ENCODE peak calls at places on chromosomes 3 and 15, in six cellular contexts. One of them, this sample, is unnamed.

GRCh38 chr15:74893627-74894026 is 3.8 kb downstream of the MPI start:
- DNase-seq in H9: no peak
- DNase-seq in IMR-90: no peak
- DNase-seq in neuronal stem cell: no peak
- DNase-seq in H1: no peak
- DNase-seq in trophoblast cell: no peak
- DNase-seq in this sample: no peak

GRCh38 chr3:55482496-55483195 is 4.5 kb downstream of the WNT5A start:
- DNase-seq in H9: peak
- DNase-seq in IMR-90: peak
- DNase-seq in neuronal stem cell: peak
- DNase-seq in H1: no peak
- DNase-seq in trophoblast cell: no peak
- DNase-seq in this sample: peak

GRCh38 chr3:194225988-194226663 is 90.2 kb downstream of the HES1 start:
- DNase-seq in H9: no peak
- DNase-seq in IMR-90: no peak
- DNase-seq in neuronal stem cell: no peak
- DNase-seq in H1: no peak
- DNase-seq in trophoblast cell: peak
- DNase-seq in this sample: no peak

GRCh38 chr3:129975332-129976090 is 991 bp downstream of the TRH start:
- DNase-seq in H9: peak
- DNase-seq in IMR-90: no peak
- DNase-seq in neuronal stem cell: no peak
- DNase-seq in H1: no peak
- DNase-seq in trophoblast cell: no peak
- DNase-seq in this sample: no peak

GRCh38 chr3:11021611-11022011 is 29.1 kb downstream of the SLC6A1 start:
- DNase-seq in H9: peak
- DNase-seq in IMR-90: no peak
- DNase-seq in neuronal stem cell: no peak
- DNase-seq in H1: no peak
- DNase-seq in trophoblast cell: no peak
- DNase-seq in this sample: no peak

GRCh38 chr3:189766416-189766815 is 135.2 kb downstream of the TP63 start:
- DNase-seq in H9: no peak
- DNase-seq in IMR-90: peak
- DNase-seq in neuronal stem cell: no peak
- DNase-seq in H1: no peak
- DNase-seq in trophoblast cell: peak
- DNase-seq in this sample: peak

GRCh38 chr3:50862221-50862620 is 187.5 kb downstream of the DOCK3 start:
- DNase-seq in H9: peak
- DNase-seq in IMR-90: no peak
- DNase-seq in neuronal stem cell: no peak
- DNase-seq in H1: peak
- DNase-seq in trophoblast cell: no peak
- DNase-seq in this sample: no peak

GRCh38 chr3:48125026-48125704 is 63.1 kb downstream of the CDC25A start:
- DNase-seq in H9: peak
- DNase-seq in IMR-90: peak
- DNase-seq in neuronal stem cell: no peak
- DNase-seq in H1: peak
- DNase-seq in trophoblast cell: peak
- DNase-seq in this sample: no peak

GRCh38 chr15:34013746-34014145 is 25.3 kb downstream of the AVEN start:
- DNase-seq in H9: no peak
- DNase-seq in IMR-90: no peak
- DNase-seq in neuronal stem cell: no peak
- DNase-seq in H1: no peak
- DNase-seq in trophoblast cell: no peak
- DNase-seq in this sample: no peak

GRCh38 chr3:66338927-66339326 is 118.1 kb downstream of the SLC25A26 start:
- DNase-seq in H9: no peak
- DNase-seq in IMR-90: peak
- DNase-seq in neuronal stem cell: no peak
- DNase-seq in H1: no peak
- DNase-seq in trophoblast cell: peak
- DNase-seq in this sample: no peak

GRCh38 chr15:29736012-29736744 is 86.1 kb downstream of the TJP1 start:
- DNase-seq in H9: no peak
- DNase-seq in IMR-90: no peak
- DNase-seq in neuronal stem cell: no peak
- DNase-seq in H1: no peak
- DNase-seq in trophoblast cell: no peak
- DNase-seq in this sample: peak

GRCh38 chr15:94582368-94582767 is 351.0 kb downstream of the MCTP2 start:
- DNase-seq in H9: peak
- DNase-seq in IMR-90: no peak
- DNase-seq in neuronal stem cell: peak
- DNase-seq in H1: peak
- DNase-seq in trophoblast cell: peak
- DNase-seq in this sample: peak

GRCh38 chr3:115388166-115388565 is 235.1 kb upstream of the GAP43 start:
- DNase-seq in H9: no peak
- DNase-seq in IMR-90: peak
- DNase-seq in neuronal stem cell: no peak
- DNase-seq in H1: no peak
- DNase-seq in trophoblast cell: no peak
- DNase-seq in this sample: peak

GRCh38 chr3:57838627-57839026 is 82.5 kb downstream of the SLMAP start:
- DNase-seq in H9: no peak
- DNase-seq in IMR-90: no peak
- DNase-seq in neuronal stem cell: no peak
- DNase-seq in H1: no peak
- DNase-seq in trophoblast cell: no peak
- DNase-seq in this sample: no peak

GRCh38 chr3:54065140-54065539 is 57.2 kb upstream of the CACNA2D3 start:
- DNase-seq in H9: no peak
- DNase-seq in IMR-90: no peak
- DNase-seq in neuronal stem cell: no peak
- DNase-seq in H1: no peak
- DNase-seq in trophoblast cell: no peak
- DNase-seq in this sample: no peak

GRCh38 chr15:92074646-92075045 is 221.1 kb downstream of the SLCO3A1 start:
- DNase-seq in H9: no peak
- DNase-seq in IMR-90: peak
- DNase-seq in neuronal stem cell: no peak
- DNase-seq in H1: no peak
- DNase-seq in trophoblast cell: peak
- DNase-seq in this sample: no peak

GRCh38 chr3:160801386-160802118 is 45.5 kb downstream of the PPM1L start:
- DNase-seq in H9: no peak
- DNase-seq in IMR-90: peak
- DNase-seq in neuronal stem cell: no peak
- DNase-seq in H1: no peak
- DNase-seq in trophoblast cell: peak
- DNase-seq in this sample: peak

GRCh38 chr15:51368751-51369450 is 27.4 kb downstream of the GLDN start:
- DNase-seq in H9: no peak
- DNase-seq in IMR-90: peak
- DNase-seq in neuronal stem cell: no peak
- DNase-seq in H1: no peak
- DNase-seq in trophoblast cell: no peak
- DNase-seq in this sample: peak

GRCh38 chr3:50890688-50891344 is 216.1 kb downstream of the DOCK3 start:
- DNase-seq in H9: no peak
- DNase-seq in IMR-90: no peak
- DNase-seq in neuronal stem cell: no peak
- DNase-seq in H1: no peak
- DNase-seq in trophoblast cell: no peak
- DNase-seq in this sample: no peak

GRCh38 chr3:49273825-49274532 is 3.1 kb downstream of the C3orf62 start:
- DNase-seq in H9: no peak
- DNase-seq in IMR-90: no peak
- DNase-seq in neuronal stem cell: no peak
- DNase-seq in H1: no peak
- DNase-seq in trophoblast cell: no peak
- DNase-seq in this sample: no peak

GRCh38 chr15:55916666-55917409 is 76.6 kb downstream of the NEDD4 start:
- DNase-seq in H9: no peak
- DNase-seq in IMR-90: peak
- DNase-seq in neuronal stem cell: no peak
- DNase-seq in H1: no peak
- DNase-seq in trophoblast cell: no peak
- DNase-seq in this sample: peak

DNA sequence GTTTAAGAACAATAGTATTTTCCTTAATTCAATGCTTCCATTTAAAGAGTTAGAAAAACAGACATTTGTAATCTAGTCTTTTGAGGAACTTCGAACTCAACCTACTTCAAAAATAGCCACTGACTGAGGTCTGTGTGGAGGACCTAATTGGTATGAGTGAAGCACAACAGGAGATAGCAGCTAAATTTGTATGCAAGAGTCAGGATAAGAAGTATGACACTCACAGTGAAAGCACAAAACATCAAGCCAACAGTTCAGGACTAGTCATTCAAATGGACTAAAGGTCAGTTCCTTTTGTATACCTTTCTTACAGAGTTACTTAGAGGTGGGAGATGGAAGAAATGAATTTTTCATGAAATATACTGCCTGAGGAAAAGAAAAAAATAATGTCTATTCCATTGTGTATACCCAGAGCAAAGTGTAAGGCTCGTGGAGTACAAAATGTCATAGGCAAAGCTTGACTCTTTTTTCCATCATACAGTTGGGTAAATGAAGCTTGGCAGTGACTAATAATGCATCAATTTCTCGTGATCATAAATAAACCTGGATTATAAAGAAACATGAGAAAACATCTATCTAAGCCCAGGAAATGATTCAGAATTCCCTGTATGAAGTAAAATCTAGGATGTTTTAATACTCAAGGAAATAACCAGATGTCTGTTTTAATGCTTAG is 1005.2 kb upstream of the CADM2 start:
- DNase-seq in H9: no peak
- DNase-seq in IMR-90: no peak
- DNase-seq in neuronal stem cell: no peak
- DNase-seq in H1: no peak
- DNase-seq in trophoblast cell: no peak
- DNase-seq in this sample: no peak
- H3K27ac ChIP-seq in H9: no peak
- H3K27ac ChIP-seq in IMR-90: no peak
- H3K27ac ChIP-seq in neuronal stem cell: no peak
- H3K27ac ChIP-seq in H1: no peak
- H3K27ac ChIP-seq in trophoblast cell: no peak
- H3K27ac ChIP-seq in this sample: no peak

DNA sequence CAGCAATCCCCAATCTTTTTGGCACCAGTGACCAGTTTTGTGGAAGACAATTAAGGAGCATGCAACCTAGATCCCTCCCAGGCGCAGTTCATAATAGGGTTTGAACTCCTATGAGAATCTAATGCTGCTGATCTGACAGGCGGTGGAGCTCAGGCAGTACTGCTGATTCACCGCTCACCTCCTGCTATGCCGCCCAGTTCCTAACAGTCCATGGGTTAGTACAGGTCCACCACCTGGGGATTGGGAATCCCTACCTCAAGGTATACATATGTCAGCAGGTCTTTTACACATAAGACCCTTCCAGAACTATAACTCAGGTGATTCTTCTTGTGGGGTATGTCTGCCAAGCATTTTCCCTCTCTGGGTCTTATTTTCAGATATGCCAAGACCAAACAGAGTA is 182.2 kb downstream of the OSBPL10 start:
- DNase-seq in H9: no peak
- DNase-seq in IMR-90: no peak
- DNase-seq in neuronal stem cell: no peak
- DNase-seq in H1: no peak
- DNase-seq in trophoblast cell: no peak
- DNase-seq in this sample: no peak
- H2AFZ ChIP-seq in H9: no peak
- H2AFZ ChIP-seq in IMR-90: no peak
- H2AFZ ChIP-seq in neuronal stem cell: no peak
- H2AFZ ChIP-seq in H1: no peak
- H2AFZ ChIP-seq in trophoblast cell: no peak
- H2AFZ ChIP-seq in this sample: no peak

GRCh38 chr3:152978152-152978551 is 143.2 kb downstream of the P2RY1 start:
- DNase-seq in H9: no peak
- DNase-seq in IMR-90: no peak
- DNase-seq in neuronal stem cell: no peak
- DNase-seq in H1: no peak
- DNase-seq in trophoblast cell: no peak
- DNase-seq in this sample: no peak

GRCh38 chr3:152976232-152976631 is 141.3 kb downstream of the P2RY1 start:
- DNase-seq in H9: no peak
- DNase-seq in IMR-90: no peak
- DNase-seq in neuronal stem cell: no peak
- DNase-seq in H1: no peak
- DNase-seq in trophoblast cell: no peak
- DNase-seq in this sample: no peak

GRCh38 chr3:152973575-152973974 is 138.6 kb downstream of the P2RY1 start:
- DNase-seq in H9: no peak
- DNase-seq in IMR-90: no peak
- DNase-seq in neuronal stem cell: no peak
- DNase-seq in H1: no peak
- DNase-seq in trophoblast cell: peak
- DNase-seq in this sample: no peak

GRCh38 chr3:152971880-152972279 is 136.9 kb downstream of the P2RY1 start:
- DNase-seq in H9: no peak
- DNase-seq in IMR-90: no peak
- DNase-seq in neuronal stem cell: no peak
- DNase-seq in H1: no peak
- DNase-seq in trophoblast cell: no peak
- DNase-seq in this sample: no peak

DNA sequence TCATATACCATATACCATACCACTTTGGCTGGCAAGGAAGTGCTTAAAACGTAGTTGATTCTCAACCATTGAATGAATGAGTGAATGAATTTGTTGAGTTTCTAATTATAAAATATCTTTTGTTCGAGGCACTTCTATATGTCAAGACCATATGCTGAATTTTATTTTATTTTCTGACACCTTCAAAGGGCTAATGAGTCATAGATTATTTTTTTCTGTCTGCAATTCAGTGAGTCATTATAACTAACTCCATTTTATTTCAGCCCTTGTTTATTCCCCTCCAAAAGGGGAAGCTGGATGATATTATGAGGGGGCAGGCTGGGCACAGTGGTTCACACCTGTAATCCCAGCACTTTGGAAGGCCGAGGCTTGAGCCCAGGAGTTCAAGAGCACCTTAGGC is 142.4 kb downstream of the P2RY1 start:
- DNase-seq in H9: no peak
- DNase-seq in IMR-90: no peak
- DNase-seq in neuronal stem cell: no peak
- DNase-seq in H1: no peak
- DNase-seq in trophoblast cell: no peak
- DNase-seq in this sample: no peak
- H4K91ac ChIP-seq in H9: no peak
- H4K91ac ChIP-seq in IMR-90: no peak
- H4K91ac ChIP-seq in neuronal stem cell: no peak
- H4K91ac ChIP-seq in H1: no peak
- H4K91ac ChIP-seq in trophoblast cell: no peak
- H4K91ac ChIP-seq in this sample: no peak

DNA sequence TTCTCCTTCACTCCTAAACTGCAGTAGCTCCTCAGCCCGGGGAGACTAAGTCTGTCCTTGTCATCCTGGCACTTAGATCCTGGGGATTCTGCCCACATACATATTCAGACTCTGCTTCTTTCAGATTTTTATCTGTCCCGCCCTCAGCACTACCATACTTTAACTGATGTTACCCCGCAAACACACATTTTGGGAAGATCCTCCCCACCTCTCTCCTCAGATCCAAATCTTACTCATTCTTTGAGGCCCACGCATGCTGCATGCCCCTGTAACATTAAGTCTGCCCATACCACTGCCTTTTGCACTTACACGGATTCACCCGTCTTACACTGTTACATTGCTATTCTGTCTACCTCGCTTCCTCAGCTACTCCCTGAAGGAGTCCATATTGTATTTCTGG is 36.1 kb downstream of the SENP8 start:
- DNase-seq in H9: no peak
- DNase-seq in IMR-90: no peak
- DNase-seq in neuronal stem cell: no peak
- DNase-seq in H1: no peak
- DNase-seq in trophoblast cell: no peak
- DNase-seq in this sample: no peak
- H3K27ac ChIP-seq in H9: no peak
- H3K27ac ChIP-seq in IMR-90: no peak
- H3K27ac ChIP-seq in neuronal stem cell: no peak
- H3K27ac ChIP-seq in H1: no peak
- H3K27ac ChIP-seq in trophoblast cell: no peak
- H3K27ac ChIP-seq in this sample: peak